ENCODE peak calls at places on chromosomes 4 and X, in eight cellular contexts. One of them, this sample, is unnamed.

GRCh38 chr4:71186566-71187398 is 152.0 kb upstream of the SLC4A4 start:
- DNase-seq in cardiac muscle cell: peak
- DNase-seq in Karpas-422: peak
- DNase-seq in stomach: peak
- DNase-seq in IMR-90: peak
- DNase-seq in RWPE1: peak
- DNase-seq in mesenchymal stem cell: peak
- DNase-seq in dorsolateral prefrontal cortex: peak
- DNase-seq in this sample: peak

GRCh38 chr4:6224725-6225124 is 24.4 kb upstream of the JAKMIP1 start:
- DNase-seq in cardiac muscle cell: no peak
- DNase-seq in Karpas-422: no peak
- DNase-seq in stomach: no peak
- DNase-seq in IMR-90: no peak
- DNase-seq in RWPE1: no peak
- DNase-seq in mesenchymal stem cell: no peak
- DNase-seq in dorsolateral prefrontal cortex: no peak
- DNase-seq in this sample: peak

GRCh38 chrX:40078489-40079288 is 19.1 kb downstream of the BCOR start:
- DNase-seq in cardiac muscle cell: no peak
- DNase-seq in Karpas-422: no peak
- DNase-seq in stomach: no peak
- DNase-seq in IMR-90: no peak
- DNase-seq in RWPE1: no peak
- DNase-seq in mesenchymal stem cell: no peak
- DNase-seq in dorsolateral prefrontal cortex: no peak
- DNase-seq in this sample: no peak

GRCh38 chrX:136636121-136636520 is 11.8 kb upstream of the CD40LG start:
- DNase-seq in cardiac muscle cell: no peak
- DNase-seq in Karpas-422: no peak
- DNase-seq in stomach: no peak
- DNase-seq in IMR-90: no peak
- DNase-seq in RWPE1: no peak
- DNase-seq in mesenchymal stem cell: no peak
- DNase-seq in dorsolateral prefrontal cortex: no peak
- DNase-seq in this sample: peak

GRCh38 chr4:181690498-181690897 is 552.7 kb upstream of the TENM3 start:
- DNase-seq in cardiac muscle cell: no peak
- DNase-seq in Karpas-422: no peak
- DNase-seq in stomach: no peak
- DNase-seq in IMR-90: no peak
- DNase-seq in RWPE1: no peak
- DNase-seq in mesenchymal stem cell: no peak
- DNase-seq in dorsolateral prefrontal cortex: no peak
- DNase-seq in this sample: no peak

GRCh38 chrX:48601741-48602394 is 4.6 kb downstream of the WDR13 start:
- DNase-seq in cardiac muscle cell: no peak
- DNase-seq in Karpas-422: no peak
- DNase-seq in stomach: no peak
- DNase-seq in IMR-90: no peak
- DNase-seq in RWPE1: no peak
- DNase-seq in mesenchymal stem cell: no peak
- DNase-seq in dorsolateral prefrontal cortex: no peak
- DNase-seq in this sample: no peak

GRCh38 chr4:113835005-113835404 is 73.5 kb upstream of the CAMK2D start:
- DNase-seq in cardiac muscle cell: peak
- DNase-seq in Karpas-422: no peak
- DNase-seq in stomach: no peak
- DNase-seq in IMR-90: peak
- DNase-seq in RWPE1: no peak
- DNase-seq in mesenchymal stem cell: peak
- DNase-seq in dorsolateral prefrontal cortex: no peak
- DNase-seq in this sample: no peak

GRCh38 chrX:96703816-96704215 is 19.2 kb downstream of the DIAPH2 start:
- DNase-seq in cardiac muscle cell: no peak
- DNase-seq in Karpas-422: no peak
- DNase-seq in stomach: no peak
- DNase-seq in IMR-90: peak
- DNase-seq in RWPE1: no peak
- DNase-seq in mesenchymal stem cell: no peak
- DNase-seq in dorsolateral prefrontal cortex: no peak
- DNase-seq in this sample: peak

GRCh38 chrX:131747173-131747572 is 203.3 kb downstream of the OR13H1 start:
- DNase-seq in cardiac muscle cell: no peak
- DNase-seq in Karpas-422: peak
- DNase-seq in stomach: peak
- DNase-seq in IMR-90: peak
- DNase-seq in RWPE1: no peak
- DNase-seq in mesenchymal stem cell: no peak
- DNase-seq in dorsolateral prefrontal cortex: peak
- DNase-seq in this sample: no peak

GRCh38 chr4:109803924-109804571 is 2.2 kb upstream of the CFI start:
- DNase-seq in cardiac muscle cell: peak
- DNase-seq in Karpas-422: peak
- DNase-seq in stomach: no peak
- DNase-seq in IMR-90: peak
- DNase-seq in RWPE1: peak
- DNase-seq in mesenchymal stem cell: peak
- DNase-seq in dorsolateral prefrontal cortex: no peak
- DNase-seq in this sample: peak

GRCh38 chrX:30714138-30714537 is 60.9 kb downstream of the GK start:
- DNase-seq in cardiac muscle cell: no peak
- DNase-seq in Karpas-422: no peak
- DNase-seq in stomach: no peak
- DNase-seq in IMR-90: no peak
- DNase-seq in RWPE1: no peak
- DNase-seq in mesenchymal stem cell: no peak
- DNase-seq in dorsolateral prefrontal cortex: no peak
- DNase-seq in this sample: no peak

DNA sequence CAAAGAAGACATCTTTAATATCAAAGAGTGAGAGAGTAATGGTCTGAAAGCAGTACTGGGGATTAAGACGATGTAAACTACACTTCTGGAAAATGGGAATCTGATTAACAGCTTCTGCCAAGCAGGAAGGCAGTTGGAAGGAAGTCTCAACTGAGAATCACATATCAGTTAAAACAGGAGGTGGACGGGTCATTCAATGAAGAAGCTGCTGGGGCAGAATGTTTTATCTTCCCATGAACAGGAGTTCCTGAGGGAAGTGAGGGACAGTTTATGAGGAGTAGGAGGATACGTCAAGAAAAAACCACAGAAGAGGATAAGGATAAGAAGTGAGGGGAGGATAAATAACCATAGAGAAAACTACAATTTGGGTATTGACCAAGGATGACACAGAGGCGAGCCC is 38.7 kb upstream of the MAGEA10 start:
- DNase-seq in cardiac muscle cell: no peak
- DNase-seq in Karpas-422: no peak
- DNase-seq in stomach: no peak
- DNase-seq in IMR-90: no peak
- DNase-seq in RWPE1: no peak
- DNase-seq in mesenchymal stem cell: no peak
- DNase-seq in dorsolateral prefrontal cortex: no peak
- DNase-seq in this sample: no peak
- H3K27ac ChIP-seq in cardiac muscle cell: no peak
- H3K27ac ChIP-seq in Karpas-422: no peak
- H3K27ac ChIP-seq in stomach: no peak
- H3K27ac ChIP-seq in IMR-90: no peak
- H3K27ac ChIP-seq in RWPE1: no peak
- H3K27ac ChIP-seq in mesenchymal stem cell: no peak
- H3K27ac ChIP-seq in dorsolateral prefrontal cortex: no peak
- H3K27ac ChIP-seq in this sample: no peak

DNA sequence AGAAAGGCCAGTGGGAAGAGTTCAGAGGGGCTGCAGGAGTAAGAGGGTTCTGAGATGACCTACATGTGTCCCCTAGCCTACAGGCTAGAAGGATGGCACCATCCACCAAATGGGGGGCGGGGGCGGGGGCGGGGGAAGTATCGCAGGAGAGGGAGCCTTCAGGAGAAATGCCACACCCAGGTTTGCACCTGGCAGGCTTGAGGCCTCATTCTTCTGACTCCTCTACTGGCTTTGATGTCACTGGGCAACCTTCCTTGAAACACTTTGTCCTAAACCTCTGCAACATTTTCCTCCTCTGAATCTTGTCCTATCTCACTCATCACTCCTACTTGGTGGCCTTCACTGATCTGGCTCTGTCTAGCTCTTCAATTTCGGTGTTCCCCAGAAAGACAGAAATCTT is 24.0 kb downstream of the CD99L2 start:
- DNase-seq in cardiac muscle cell: no peak
- DNase-seq in Karpas-422: no peak
- DNase-seq in stomach: no peak
- DNase-seq in IMR-90: no peak
- DNase-seq in RWPE1: no peak
- DNase-seq in mesenchymal stem cell: no peak
- DNase-seq in dorsolateral prefrontal cortex: no peak
- DNase-seq in this sample: no peak
- H3K27ac ChIP-seq in cardiac muscle cell: no peak
- H3K27ac ChIP-seq in Karpas-422: no peak
- H3K27ac ChIP-seq in stomach: no peak
- H3K27ac ChIP-seq in IMR-90: no peak
- H3K27ac ChIP-seq in RWPE1: no peak
- H3K27ac ChIP-seq in mesenchymal stem cell: no peak
- H3K27ac ChIP-seq in dorsolateral prefrontal cortex: peak
- H3K27ac ChIP-seq in this sample: no peak

GRCh38 chr4:152359208-152360044 is 176.5 kb downstream of the FBXW7 start:
- DNase-seq in cardiac muscle cell: no peak
- DNase-seq in Karpas-422: no peak
- DNase-seq in stomach: no peak
- DNase-seq in IMR-90: no peak
- DNase-seq in RWPE1: no peak
- DNase-seq in mesenchymal stem cell: no peak
- DNase-seq in dorsolateral prefrontal cortex: no peak
- DNase-seq in this sample: no peak

GRCh38 chr4:152356428-152357034 is 179.4 kb downstream of the FBXW7 start:
- DNase-seq in cardiac muscle cell: peak
- DNase-seq in Karpas-422: no peak
- DNase-seq in stomach: no peak
- DNase-seq in IMR-90: peak
- DNase-seq in RWPE1: no peak
- DNase-seq in mesenchymal stem cell: peak
- DNase-seq in dorsolateral prefrontal cortex: no peak
- DNase-seq in this sample: no peak

GRCh38 chr4:152357206-152357605 is 178.7 kb downstream of the FBXW7 start:
- DNase-seq in cardiac muscle cell: peak
- DNase-seq in Karpas-422: no peak
- DNase-seq in stomach: no peak
- DNase-seq in IMR-90: peak
- DNase-seq in RWPE1: no peak
- DNase-seq in mesenchymal stem cell: peak
- DNase-seq in dorsolateral prefrontal cortex: no peak
- DNase-seq in this sample: no peak

GRCh38 chr4:152363086-152363485 is 172.8 kb downstream of the FBXW7 start:
- DNase-seq in cardiac muscle cell: no peak
- DNase-seq in Karpas-422: no peak
- DNase-seq in stomach: no peak
- DNase-seq in IMR-90: peak
- DNase-seq in RWPE1: no peak
- DNase-seq in mesenchymal stem cell: peak
- DNase-seq in dorsolateral prefrontal cortex: no peak
- DNase-seq in this sample: no peak

DNA sequence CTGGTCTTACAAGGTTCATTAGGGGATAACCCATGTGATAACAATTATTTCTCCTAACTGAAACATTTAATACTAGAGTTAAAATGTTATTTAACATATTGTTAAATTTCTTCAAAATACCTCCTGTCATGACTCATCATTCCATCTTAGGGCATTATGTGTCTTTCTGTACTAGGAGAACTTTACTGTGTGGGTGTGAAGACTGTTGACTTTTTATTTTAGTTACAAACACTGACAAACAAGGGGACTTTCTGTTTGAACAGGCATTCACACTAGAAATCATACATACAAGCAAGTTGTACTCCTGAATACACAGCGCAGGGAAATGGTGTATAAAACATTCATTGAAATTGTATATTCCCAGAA is 175.9 kb downstream of the FBXW7 start:
- DNase-seq in cardiac muscle cell: peak
- DNase-seq in Karpas-422: no peak
- DNase-seq in stomach: no peak
- DNase-seq in IMR-90: peak
- DNase-seq in RWPE1: no peak
- DNase-seq in mesenchymal stem cell: no peak
- DNase-seq in dorsolateral prefrontal cortex: no peak
- DNase-seq in this sample: no peak
- H3K27ac ChIP-seq in cardiac muscle cell: no peak
- H3K27ac ChIP-seq in Karpas-422: no peak
- H3K27ac ChIP-seq in stomach: no peak
- H3K27ac ChIP-seq in IMR-90: no peak
- H3K27ac ChIP-seq in RWPE1: no peak
- H3K27ac ChIP-seq in mesenchymal stem cell: no peak
- H3K27ac ChIP-seq in dorsolateral prefrontal cortex: no peak
- H3K27ac ChIP-seq in this sample: no peak

DNA sequence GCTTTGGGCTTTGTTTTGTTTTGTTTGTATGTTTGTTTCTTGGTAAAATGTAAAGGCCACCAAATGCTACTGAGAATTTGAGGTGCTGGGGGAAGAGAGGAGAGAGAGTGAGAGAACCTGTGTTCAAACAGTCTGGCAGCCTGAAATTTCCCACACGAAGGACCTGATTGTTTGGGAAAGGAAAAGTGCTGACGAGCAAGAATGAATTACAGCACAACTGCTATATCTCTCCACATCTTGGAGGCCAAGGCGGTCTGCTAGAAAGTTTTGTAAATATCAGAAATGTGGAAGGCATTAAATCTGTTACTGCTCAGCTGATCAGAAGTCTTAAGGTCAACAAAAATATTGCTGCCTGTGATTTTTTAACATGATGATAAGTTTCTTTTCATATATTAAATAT is 170.5 kb downstream of the PALLD start:
- DNase-seq in cardiac muscle cell: no peak
- DNase-seq in Karpas-422: no peak
- DNase-seq in stomach: no peak
- DNase-seq in IMR-90: no peak
- DNase-seq in RWPE1: no peak
- DNase-seq in mesenchymal stem cell: peak
- DNase-seq in dorsolateral prefrontal cortex: no peak
- DNase-seq in this sample: no peak
- H3K27ac ChIP-seq in cardiac muscle cell: peak
- H3K27ac ChIP-seq in Karpas-422: no peak
- H3K27ac ChIP-seq in stomach: no peak
- H3K27ac ChIP-seq in IMR-90: no peak
- H3K27ac ChIP-seq in RWPE1: no peak
- H3K27ac ChIP-seq in mesenchymal stem cell: no peak
- H3K27ac ChIP-seq in dorsolateral prefrontal cortex: no peak
- H3K27ac ChIP-seq in this sample: peak

GRCh38 chr4:142846105-142846728 is at the start of gene INPP4B:
- DNase-seq in cardiac muscle cell: peak
- DNase-seq in Karpas-422: no peak
- DNase-seq in stomach: peak
- DNase-seq in IMR-90: peak
- DNase-seq in RWPE1: peak
- DNase-seq in mesenchymal stem cell: peak
- DNase-seq in dorsolateral prefrontal cortex: peak
- DNase-seq in this sample: peak
- H3K27ac ChIP-seq in cardiac muscle cell: peak
- H3K27ac ChIP-seq in Karpas-422: no peak
- H3K27ac ChIP-seq in stomach: no peak
- H3K27ac ChIP-seq in IMR-90: peak
- H3K27ac ChIP-seq in RWPE1: no peak
- H3K27ac ChIP-seq in mesenchymal stem cell: no peak
- H3K27ac ChIP-seq in dorsolateral prefrontal cortex: peak
- H3K27ac ChIP-seq in this sample: no peak

This sample was measured in endodermal cell.